ENCODE peak calls at places on chromosomes 16 and 17, in ten cellular contexts. G is skeletal muscle cell; W is stimulated activated CD8-positive, alpha-beta memory T cell treated with anti-CD3 and anti-CD28 coated beads, Interleukin-15, amount 100 ng/mL, for 24 hours; K is effector memory CD8-positive, alpha-beta T cell; X is right cardiac atrium; D is EL; J is T-helper 1 cell; T is germinal center; H is pons; F is amygdala. B is an unnamed sample.

GRCh38 chr17:34391241-34391640 is 28.2 kb upstream of the CCL1 start:
- DNase-seq in G (no peak), W (no peak), K (no peak), X (no peak), D (no peak), J (no peak), T (no peak), H (no peak), F (no peak), B (no peak)

GRCh38 chr17:66304304-66305174 is 2.1 kb downstream of the PRKCA start:
- DNase-seq in G (no peak), W (no peak), K (no peak), X (no peak), D (peak), J (no peak), T (no peak), H (no peak), F (no peak), B (no peak)

GRCh38 chr16:1745181-1745899 is 26.0 kb downstream of the NME3 start:
- DNase-seq in G (no peak), W (no peak), K (no peak), X (no peak), D (peak), J (no peak), T (no peak), H (no peak), F (no peak), B (peak)

GRCh38 chr17:82384730-82385429 is 13.3 kb downstream of the UTS2R start:
- DNase-seq in G (no peak), W (no peak), K (no peak), X (peak), D (peak), J (no peak), T (no peak), H (no peak), F (no peak), B (no peak)

GRCh38 chr17:82496529-82497434 is 22.8 kb upstream of the FOXK2 start:
- DNase-seq in G (peak), W (peak), K (peak), X (peak), D (peak), J (peak), T (peak), H (peak), F (peak), B (no peak)

GRCh38 chr17:43406676-43407645 is 8.2 kb downstream of the ARL4D start:
- DNase-seq in G (no peak), W (no peak), K (no peak), X (no peak), D (peak), J (no peak), T (no peak), H (no peak), F (peak), B (no peak)

GRCh38 chr16:72270531-72270930 is 98.6 kb upstream of the PMFBP1 start:
- DNase-seq in G (no peak), W (no peak), K (no peak), X (no peak), D (no peak), J (no peak), T (no peak), H (no peak), F (no peak), B (no peak)

GRCh38 chr17:3687949-3688614 is 7.9 kb downstream of the P2RX5 start:
- DNase-seq in G (no peak), W (no peak), K (no peak), X (no peak), D (no peak), J (no peak), T (peak), H (no peak), F (no peak), B (no peak)

GRCh38 chr17:27462149-27462548 is 5.9 kb downstream of the KSR1 start:
- DNase-seq in G (no peak), W (no peak), K (no peak), X (no peak), D (no peak), J (no peak), T (no peak), H (no peak), F (no peak), B (no peak)